ENCODE peak calls at places on chromosomes 7 and 10, in four cellular contexts. One of them, this sample, is unnamed.

GRCh38 chr10:122164815-122165491 is 106.1 kb upstream of the BTBD16 start:
- DNase-seq in HCT116: no peak
- DNase-seq in Panc1: no peak
- DNase-seq in psoas muscle: no peak
- DNase-seq in this sample: no peak

GRCh38 chr10:131085586-131085860 is 226.0 kb downstream of the TCERG1L start:
- DNase-seq in Panc1: no peak
- DNase-seq in psoas muscle: no peak
- DNase-seq in HCT116: no peak
- DNase-seq in this sample: no peak

GRCh38 chr10:53716156-53716555 is 943.6 kb upstream of the MBL2 start:
- DNase-seq in Panc1: no peak
- DNase-seq in HCT116: no peak
- DNase-seq in psoas muscle: no peak
- DNase-seq in this sample: no peak

GRCh38 chr7:1926908-1927306 is 256.8 kb downstream of the ELFN1 start:
- DNase-seq in psoas muscle: no peak
- DNase-seq in Panc1: no peak
- DNase-seq in HCT116: no peak
- DNase-seq in this sample: no peak

GRCh38 chr7:47285860-47286491 is 295.9 kb downstream of the TNS3 start:
- DNase-seq in Panc1: no peak
- DNase-seq in HCT116: no peak
- DNase-seq in psoas muscle: no peak
- DNase-seq in this sample: no peak

GRCh38 chr7:101216860-101217387 is 457 bp downstream of the PLOD3 start:
- DNase-seq in HCT116: no peak
- DNase-seq in Panc1: no peak
- DNase-seq in psoas muscle: no peak
- DNase-seq in this sample: no peak

GRCh38 chr10:109861051-109861450 is 62.3 kb downstream of the XPNPEP1 start:
- DNase-seq in HCT116: no peak
- DNase-seq in psoas muscle: no peak
- DNase-seq in Panc1: no peak
- DNase-seq in this sample: no peak

GRCh38 chr10:110163192-110163773 is 44.1 kb upstream of the MXI1 start:
- DNase-seq in Panc1: no peak
- DNase-seq in psoas muscle: no peak
- DNase-seq in HCT116: no peak
- DNase-seq in this sample: no peak

GRCh38 chr7:116592445-116592844 is 67.6 kb downstream of the CAV1 start:
- DNase-seq in HCT116: no peak
- DNase-seq in Panc1: no peak
- DNase-seq in psoas muscle: no peak
- DNase-seq in this sample: no peak

GRCh38 chr7:80614911-80615310 is 23.5 kb upstream of the CD36 start:
- DNase-seq in psoas muscle: no peak
- DNase-seq in HCT116: no peak
- DNase-seq in Panc1: no peak
- DNase-seq in this sample: no peak

GRCh38 chr10:64426745-64427144 is 905.5 kb downstream of the REEP3 start:
- DNase-seq in Panc1: no peak
- DNase-seq in psoas muscle: no peak
- DNase-seq in HCT116: no peak
- DNase-seq in this sample: no peak

DNA sequence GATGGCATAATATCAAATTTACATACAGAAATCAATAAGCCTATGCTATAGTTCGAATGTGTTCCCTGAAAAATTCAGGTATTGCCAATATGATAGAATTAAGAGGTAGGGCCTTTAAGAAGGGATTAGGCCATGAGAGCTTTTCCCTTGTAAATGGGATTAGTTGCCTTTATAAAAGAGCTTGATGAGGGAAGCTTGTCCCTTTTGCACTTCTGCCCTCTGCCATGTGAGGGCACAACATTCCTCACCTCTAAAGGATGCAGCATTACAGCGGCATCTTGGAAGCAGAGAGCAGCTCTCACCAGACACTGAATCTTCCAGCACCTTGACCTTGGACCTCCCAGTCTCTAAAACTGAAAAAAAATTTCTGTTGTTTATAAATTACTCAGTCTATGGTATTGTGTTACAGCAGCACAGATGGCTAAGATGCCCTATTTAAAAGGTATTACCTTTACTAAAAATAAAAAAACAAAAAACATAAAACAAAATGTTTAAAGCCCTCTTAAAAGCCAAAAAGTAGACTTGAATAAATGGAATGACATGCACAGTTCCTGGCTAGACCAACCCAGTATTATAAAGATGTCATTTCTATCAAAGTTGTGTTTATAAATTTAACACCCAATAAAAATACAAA is 909.6 kb downstream of the REEP3 start:
- DNase-seq in Panc1: peak; percentile 4
- DNase-seq in HCT116: peak; percentile 32
- DNase-seq in psoas muscle: no peak
- DNase-seq in this sample: no peak
- TF ChIP-seq CTCF in Panc1: peak; percentile 58
- TF ChIP-seq CTCF in HCT116: peak; percentile 8
- TF ChIP-seq CTCF in psoas muscle: no peak
- TF ChIP-seq CTCF in this sample: no peak

DNA sequence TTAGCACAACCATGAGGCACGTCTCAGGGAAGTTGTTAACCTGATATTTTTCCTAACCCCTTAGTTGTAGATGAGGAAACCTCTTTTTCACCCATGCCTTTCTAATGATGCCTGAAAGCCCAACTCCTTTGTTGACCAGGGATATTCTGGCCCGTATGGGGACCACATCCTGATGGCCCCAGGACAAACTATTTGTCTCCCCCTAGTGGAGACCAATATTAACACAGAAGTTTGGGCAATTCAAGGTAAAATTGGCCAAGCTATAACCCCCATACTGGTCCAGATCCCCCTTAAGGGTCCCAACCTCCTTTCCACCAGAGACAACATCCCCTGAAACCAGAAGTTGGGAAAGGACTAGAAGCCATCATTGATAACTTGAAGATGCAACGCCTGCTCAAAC is 893.3 kb downstream of the SORCS1 start:
- DNase-seq in Panc1: no peak
- DNase-seq in HCT116: no peak
- DNase-seq in psoas muscle: no peak
- DNase-seq in this sample: no peak
- TF ChIP-seq CTCF in Panc1: peak; percentile 26
- TF ChIP-seq CTCF in HCT116: no peak
- TF ChIP-seq CTCF in psoas muscle: no peak
- TF ChIP-seq CTCF in this sample: no peak

GRCh38 chr10:6977641-6978627 is 397.9 kb upstream of the PRKCQ start:
- DNase-seq in psoas muscle: no peak
- DNase-seq in Panc1: no peak
- DNase-seq in HCT116: no peak
- DNase-seq in this sample: no peak
- TF ChIP-seq CTCF in psoas muscle: no peak
- TF ChIP-seq CTCF in Panc1: no peak
- TF ChIP-seq CTCF in HCT116: no peak
- TF ChIP-seq CTCF in this sample: no peak

DNA sequence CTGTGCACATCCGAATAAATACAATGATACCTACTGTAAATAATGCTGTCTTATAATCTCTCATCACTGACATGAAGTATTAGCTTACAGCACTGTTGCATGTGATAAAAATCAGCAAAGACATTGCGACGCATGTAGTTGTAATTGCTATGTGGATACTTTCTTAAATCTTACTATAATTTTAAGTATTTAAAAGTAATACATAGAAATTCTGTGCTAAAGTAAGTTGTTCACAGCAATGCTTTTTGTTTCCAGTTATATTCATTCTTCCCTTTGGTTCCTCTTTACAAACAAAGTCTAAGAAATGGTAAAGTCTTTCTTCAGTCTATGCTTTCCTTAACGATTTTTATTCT is 113.7 kb upstream of the DGKB start:
- DNase-seq in psoas muscle: no peak
- DNase-seq in HCT116: no peak
- DNase-seq in Panc1: no peak
- DNase-seq in this sample: no peak
- TF ChIP-seq CTCF in psoas muscle: no peak
- TF ChIP-seq CTCF in HCT116: no peak
- TF ChIP-seq CTCF in Panc1: peak; percentile 43
- TF ChIP-seq CTCF in this sample: no peak

DNA sequence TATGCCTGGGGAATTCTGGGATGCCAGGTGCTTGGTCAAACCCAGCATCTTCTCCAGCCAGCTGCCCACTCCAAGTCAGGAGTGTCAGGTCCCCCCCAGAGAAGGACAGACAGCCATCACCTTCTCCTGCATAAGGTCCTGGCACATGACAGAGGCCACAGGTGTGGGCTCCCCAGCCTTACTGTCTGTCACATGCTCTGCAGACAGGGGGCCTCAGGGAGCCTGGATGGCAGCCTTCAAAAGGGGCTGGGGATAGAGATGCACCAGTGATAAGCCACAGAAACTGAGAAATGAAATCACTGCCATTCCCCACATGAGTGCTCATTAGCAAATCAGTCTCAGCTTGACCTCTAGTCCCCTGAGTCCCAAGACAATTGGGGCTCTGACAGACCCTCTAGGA is 72.9 kb downstream of the PLXNA4 start:
- DNase-seq in Panc1: no peak
- DNase-seq in psoas muscle: no peak
- DNase-seq in HCT116: no peak
- DNase-seq in this sample: no peak
- TF ChIP-seq CTCF in Panc1: no peak
- TF ChIP-seq CTCF in psoas muscle: no peak
- TF ChIP-seq CTCF in HCT116: no peak
- TF ChIP-seq CTCF in this sample: no peak

GRCh38 chr10:62010366-62010765 is 108.9 kb downstream of the ARID5B start:
- DNase-seq in psoas muscle: no peak
- DNase-seq in Panc1: no peak
- DNase-seq in HCT116: no peak
- DNase-seq in this sample: no peak

GRCh38 chr10:62008943-62009342 is 107.4 kb downstream of the ARID5B start:
- DNase-seq in HCT116: no peak
- DNase-seq in psoas muscle: no peak
- DNase-seq in Panc1: no peak
- DNase-seq in this sample: no peak

GRCh38 chr10:62007145-62007544 is 105.6 kb downstream of the ARID5B start:
- DNase-seq in HCT116: no peak
- DNase-seq in psoas muscle: no peak
- DNase-seq in Panc1: no peak
- DNase-seq in this sample: no peak

GRCh38 chr10:62005687-62006086 is 104.2 kb downstream of the ARID5B start:
- DNase-seq in Panc1: no peak
- DNase-seq in HCT116: no peak
- DNase-seq in psoas muscle: peak; percentile 28
- DNase-seq in this sample: no peak

DNA sequence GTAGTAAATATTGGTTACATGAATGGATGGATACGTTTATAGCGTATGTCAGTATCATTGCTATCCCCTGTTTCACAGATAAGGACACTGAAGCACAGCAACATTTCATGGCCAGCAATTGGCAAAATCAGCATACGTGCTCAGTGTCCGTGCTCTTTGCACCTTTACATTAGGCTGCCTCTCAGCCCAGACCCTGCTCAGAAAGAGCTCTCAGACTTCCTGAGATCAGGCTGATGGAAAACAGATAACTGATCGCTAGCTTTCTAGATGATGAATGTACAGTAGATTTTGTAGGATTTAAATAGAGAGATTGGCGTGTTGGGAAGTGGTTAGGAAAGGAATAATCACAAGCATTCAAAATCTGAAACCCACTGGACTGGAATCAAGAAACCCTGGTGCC is 106.7 kb downstream of the ARID5B start:
- DNase-seq in HCT116: no peak
- DNase-seq in psoas muscle: no peak
- DNase-seq in Panc1: no peak
- DNase-seq in this sample: no peak
- TF ChIP-seq CTCF in HCT116: no peak
- TF ChIP-seq CTCF in psoas muscle: no peak
- TF ChIP-seq CTCF in Panc1: no peak
- TF ChIP-seq CTCF in this sample: no peak

This sample was measured in tibial artery.